ENCODE peak calls at places on chromosomes 4 and X, in six cellular contexts. X is fibroblast of lung, Q is astrocyte, J is AG09309, I is choroid plexus epithelial cell, B is fibroblast of pulmonary artery. P is an unnamed sample.

GRCh38 chr4:183099537-183100297 is 660 bp downstream of the WWC2 start:
- DNase-seq in X (no peak), Q (no peak), J (no peak), I (peak), B (no peak), P (no peak)

GRCh38 chr4:109207060-109207459 is 95.4 kb downstream of the COL25A1 start:
- DNase-seq in X (peak), Q (peak), J (no peak), I (peak), B (peak), P (no peak)

GRCh38 chrX:148133099-148133725 is 152.1 kb downstream of the FMR1NB start:
- DNase-seq in X (peak), Q (no peak), J (no peak), I (no peak), B (peak), P (no peak)

GRCh38 chr4:26044524-26044923 is 130.5 kb downstream of the SMIM20 start:
- DNase-seq in X (no peak), Q (peak), J (no peak), I (no peak), B (no peak), P (no peak)

GRCh38 chrX:78923198-78924015 is 21.8 kb upstream of the P2RY10 start:
- DNase-seq in X (no peak), Q (no peak), J (no peak), I (no peak), B (no peak), P (no peak)

GRCh38 chr4:168241953-168242352 is 76.6 kb downstream of the DDX60 start:
- DNase-seq in X (no peak), Q (no peak), J (no peak), I (no peak), B (no peak), P (no peak)

GRCh38 chrX:110214684-110215083 is 103.2 kb downstream of the AMMECR1 start:
- DNase-seq in X (no peak), Q (no peak), J (no peak), I (no peak), B (no peak), P (no peak)

GRCh38 chrX:40671126-40671525 is 23.8 kb upstream of the CXorf38 start:
- DNase-seq in X (no peak), Q (peak), J (no peak), I (no peak), B (no peak), P (no peak)

GRCh38 chrX:11059923-11060322 is 51.2 kb upstream of the HCCS start:
- DNase-seq in X (no peak), Q (peak), J (no peak), I (no peak), B (no peak), P (no peak)

GRCh38 chr4:55018521-55018920 is 106.9 kb downstream of the KDR start:
- DNase-seq in X (peak), Q (no peak), J (no peak), I (peak), B (no peak), P (no peak)

GRCh38 chrX:130347336-130347735 is 7.6 kb downstream of the SLC25A14 start:
- DNase-seq in X (no peak), Q (peak), J (no peak), I (peak), B (no peak), P (no peak)

GRCh38 chrX:17519349-17519748 is 144.3 kb downstream of the NHS start:
- DNase-seq in X (peak), Q (no peak), J (no peak), I (no peak), B (peak), P (no peak)

GRCh38 chr4:835148-836002 is 9.4 kb upstream of the CPLX1 start:
- DNase-seq in X (no peak), Q (no peak), J (no peak), I (no peak), B (no peak), P (no peak)

GRCh38 chrX:133640161-133641015 is 225.1 kb upstream of the GPC4 start:
- DNase-seq in X (no peak), Q (peak), J (no peak), I (peak), B (no peak), P (no peak)

GRCh38 chrX:16659326-16659725 is 9.4 kb downstream of the S100G start:
- DNase-seq in X (no peak), Q (no peak), J (no peak), I (no peak), B (no peak), P (no peak)

GRCh38 chr4:48799157-48799556 is 19.1 kb upstream of the FRYL start:
- DNase-seq in X (no peak), Q (peak), J (no peak), I (no peak), B (peak), P (no peak)

GRCh38 chr4:88621763-88622327 is 29.6 kb downstream of the HERC3 start:
- DNase-seq in X (no peak), Q (no peak), J (no peak), I (no peak), B (no peak), P (no peak)
- TF ChIP-seq CTCF in X (no peak), Q (no peak), J (no peak), I (no peak), B (no peak), P (no peak)

DNA sequence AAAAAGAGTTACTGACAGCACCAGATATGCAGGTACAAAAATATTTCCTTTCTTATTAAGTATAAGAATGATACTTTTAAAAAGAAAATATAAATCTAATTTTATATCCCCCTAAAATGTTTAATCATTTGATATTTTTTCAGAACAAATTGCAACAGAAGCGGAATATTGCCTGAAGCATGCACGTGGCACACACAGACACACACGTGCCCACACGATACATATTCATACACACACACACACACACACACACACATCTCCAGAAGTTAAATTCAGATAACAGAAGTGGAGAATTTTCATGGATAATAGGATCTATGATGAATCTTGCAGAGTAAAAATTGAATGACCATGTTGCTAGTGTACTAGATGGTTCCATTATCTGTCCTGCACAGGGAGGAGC is 445.2 kb downstream of the GPAT3 start:
- DNase-seq in X (no peak), Q (no peak), J (no peak), I (no peak), B (no peak), P (no peak)
- TF ChIP-seq CTCF in X (no peak), Q (no peak), J (no peak), I (no peak), B (no peak), P (no peak)

GRCh38 chr4:139859876-139860275 is 194.3 kb downstream of the MGST2 start:
- DNase-seq in X (no peak), Q (no peak), J (no peak), I (no peak), B (no peak), P (no peak)

GRCh38 chr4:139857977-139858376 is 192.4 kb downstream of the MGST2 start:
- DNase-seq in X (no peak), Q (no peak), J (no peak), I (no peak), B (no peak), P (no peak)

GRCh38 chr4:139858436-139859225 is 193.0 kb downstream of the MGST2 start:
- DNase-seq in X (no peak), Q (no peak), J (no peak), I (no peak), B (no peak), P (no peak)

GRCh38 chr4:139860435-139861024 is 194.9 kb downstream of the MGST2 start:
- DNase-seq in X (no peak), Q (no peak), J (no peak), I (no peak), B (no peak), P (no peak)

DNA sequence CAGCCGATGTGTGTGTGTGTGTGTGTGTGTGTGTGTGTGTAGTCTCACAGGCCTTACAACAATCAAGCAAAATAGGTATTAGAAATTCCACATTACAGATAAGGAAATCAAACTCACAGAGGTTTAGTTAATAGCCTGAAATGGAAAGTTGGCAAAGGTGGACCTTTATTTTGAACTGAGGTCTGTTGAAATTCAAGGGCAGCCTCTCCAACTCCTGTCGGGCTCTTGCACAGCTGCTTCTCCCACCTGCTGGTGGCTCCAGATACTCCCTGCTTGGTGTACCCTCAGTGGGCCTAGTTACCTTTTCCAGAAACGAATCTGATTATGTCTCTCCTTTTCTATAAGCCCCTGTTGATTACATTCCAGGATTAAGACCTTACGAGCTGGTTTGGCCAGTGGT is 195.9 kb downstream of the MGST2 start:
- DNase-seq in X (no peak), Q (no peak), J (no peak), I (no peak), B (no peak), P (no peak)
- TF ChIP-seq CTCF in X (no peak), Q (no peak), J (no peak), I (no peak), B (no peak), P (no peak)

GRCh38 chr4:131638776-131639175 is 1510.3 kb upstream of the PCDH10 start:
- DNase-seq in X (peak), Q (peak), J (no peak), I (peak), B (peak), P (no peak)

GRCh38 chr4:131649227-131649626 is 1499.9 kb upstream of the PCDH10 start:
- DNase-seq in X (no peak), Q (no peak), J (no peak), I (no peak), B (no peak), P (no peak)

GRCh38 chr4:131644619-131645018 is 1504.5 kb upstream of the PCDH10 start:
- DNase-seq in X (peak), Q (no peak), J (no peak), I (peak), B (peak), P (no peak)
- TF ChIP-seq CTCF in X (peak), Q (peak), J (no peak), I (peak), B (peak), P (no peak)

GRCh38 chrX:69216446-69216845 is 51.2 kb upstream of the PJA1 start:
- DNase-seq in X (no peak), Q (no peak), J (no peak), I (no peak), B (no peak), P (no peak)
- TF ChIP-seq CTCF in X (no peak), Q (no peak), J (no peak), I (no peak), B (no peak), P (no peak)

GRCh38 chr4:99810536-99810935 is 6.1 kb upstream of the DAPP1 start:
- DNase-seq in X (no peak), Q (no peak), J (no peak), I (no peak), B (no peak), P (no peak)

GRCh38 chr4:99808260-99808857 is 8.3 kb upstream of the DAPP1 start:
- DNase-seq in X (peak), Q (peak), J (no peak), I (peak), B (peak), P (peak)

GRCh38 chr4:99809326-99809725 is 7.3 kb upstream of the DAPP1 start:
- DNase-seq in X (no peak), Q (no peak), J (no peak), I (no peak), B (no peak), P (no peak)

GRCh38 chr4:99811117-99811516 is 5.5 kb upstream of the DAPP1 start:
- DNase-seq in X (no peak), Q (no peak), J (no peak), I (no peak), B (no peak), P (no peak)

GRCh38 chr4:99811850-99812249 is 4.8 kb upstream of the DAPP1 start:
- DNase-seq in X (peak), Q (no peak), J (no peak), I (peak), B (peak), P (no peak)
- TF ChIP-seq CTCF in X (peak), Q (peak), J (peak), I (peak), B (peak), P (no peak)

GRCh38 chrX:123976671-123977316 is 15.3 kb downstream of the STAG2 start:
- DNase-seq in X (peak), Q (no peak), J (no peak), I (peak), B (peak), P (no peak)
- TF ChIP-seq CTCF in X (peak), Q (peak), J (peak), I (peak), B (peak), P (no peak)

DNA sequence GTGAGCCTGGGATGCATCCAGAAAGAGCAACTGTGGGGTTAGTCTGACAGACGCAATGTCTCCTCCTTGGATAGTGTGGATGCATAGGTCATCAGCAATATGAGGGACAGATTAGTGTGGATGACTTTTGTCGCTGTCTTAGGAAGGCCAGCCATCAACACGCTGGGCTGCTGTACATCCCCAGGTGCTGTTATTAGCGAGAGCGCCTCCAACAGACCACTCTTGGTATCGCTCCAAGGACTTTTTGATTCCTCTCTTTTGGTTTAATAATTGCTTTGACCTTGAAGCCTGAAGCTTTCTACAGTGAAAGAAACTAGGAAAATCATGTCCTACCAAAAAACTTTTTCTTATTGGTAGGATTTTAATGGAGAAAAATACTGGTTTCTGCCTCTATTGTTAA is 76.7 kb downstream of the TMEM131L start:
- DNase-seq in X (no peak), Q (no peak), J (no peak), I (no peak), B (no peak), P (no peak)
- TF ChIP-seq CTCF in X (no peak), Q (no peak), J (no peak), I (peak), B (peak), P (no peak)

GRCh38 chr4:108130955-108131354 is 37.8 kb downstream of the LEF1 start:
- DNase-seq in X (no peak), Q (no peak), J (no peak), I (peak), B (no peak), P (no peak)
- TF ChIP-seq CTCF in X (no peak), Q (no peak), J (peak), I (peak), B (no peak), P (no peak)